ENCODE peak calls at places on chromosomes 3 and 15, in four cellular contexts. A, W, M and F are unnamed samples. For H3K4me1, the result is how much of the 10 kb centered on the place peaks cover.

GRCh38 chr3:119034256-119035013 is at the start of gene IGSF11:
- DNase-seq in A (peak), W (peak), M (no peak), F (peak)

GRCh38 chr3:11349466-11349865 is 77.3 kb downstream of the ATG7 start:
- DNase-seq in A (no peak), W (no peak), M (no peak), F (no peak)

GRCh38 chr3:38996193-38996592 is 55.6 kb downstream of the SCN11A start:
- DNase-seq in A (no peak), W (no peak), M (no peak), F (no peak)

GRCh38 chr3:179318876-179319275 is 4.0 kb upstream of the ZNF639 start:
- DNase-seq in A (no peak), W (no peak), M (no peak), F (no peak)

GRCh38 chr3:62577153-62577552 is 203.8 kb upstream of the FEZF2 start:
- DNase-seq in A (no peak), W (no peak), M (no peak), F (no peak)

GRCh38 chr15:85514413-85514812 is 134.0 kb downstream of the AKAP13 start:
- DNase-seq in A (no peak), W (no peak), M (no peak), F (no peak)

GRCh38 chr3:23086366-23086765 is 116.8 kb upstream of the UBE2E2 start:
- DNase-seq in A (no peak), W (no peak), M (no peak), F (no peak)

GRCh38 chr15:77533986-77534385 is 98.7 kb downstream of the LINGO1 start:
- DNase-seq in A (no peak), W (no peak), M (no peak), F (no peak)

GRCh38 chr3:167700926-167701325 is 33.8 kb downstream of the PDCD10 start:
- DNase-seq in A (no peak), W (no peak), M (no peak), F (no peak)

GRCh38 chr3:187738089-187738399 is 7.2 kb downstream of the BCL6 start:
- DNase-seq in A (no peak), W (no peak), M (no peak), F (no peak)

GRCh38 chr15:69410290-69410874 is 3.8 kb upstream of the KIF23 start:
- DNase-seq in A (no peak), W (no peak), M (no peak), F (no peak)

GRCh38 chr15:62739507-62739906 is 303.0 kb upstream of the TPM1 start:
- DNase-seq in A (no peak), W (no peak), M (no peak), F (no peak)

GRCh38 chr3:64049136-64049535 is 25.8 kb upstream of the PSMD6 start:
- DNase-seq in A (no peak), W (no peak), M (no peak), F (no peak)

GRCh38 chr3:23663661-23664186 is 142.0 kb upstream of the UBE2E1 start:
- DNase-seq in A (no peak), W (no peak), M (no peak), F (no peak)

GRCh38 chr15:48928877-48929538 is 34.7 kb downstream of the SHC4 start:
- DNase-seq in A (no peak), W (no peak), M (no peak), F (no peak)

GRCh38 chr3:189486556-189486955 is 144.6 kb upstream of the TP63 start:
- DNase-seq in A (no peak), W (no peak), M (no peak), F (no peak)

GRCh38 chr15:77208222-77208621 is 137.3 kb upstream of the TSPAN3 start:
- DNase-seq in A (no peak), W (no peak), M (no peak), F (no peak)

GRCh38 chr3:109702252-109702651 is 364.9 kb upstream of the DPPA4 start:
- DNase-seq in A (no peak), W (no peak), M (no peak), F (no peak)

GRCh38 chr3:188979669-188980311 is 192.0 kb upstream of the TPRG1 start:
- DNase-seq in A (no peak), W (no peak), M (no peak), F (no peak)

GRCh38 chr3:60877188-60877587 is 374.1 kb downstream of the FHIT start:
- DNase-seq in A (no peak), W (no peak), M (no peak), F (no peak)

GRCh38 chr3:157176108-157176507 is 16.2 kb upstream of the CCNL1 start:
- DNase-seq in A (no peak), W (no peak), M (no peak), F (no peak)

GRCh38 chr3:50156991-50157493 is 1.9 kb downstream of the SEMA3F start:
- DNase-seq in A (no peak), W (no peak), M (no peak), F (peak)

GRCh38 chr15:82543155-82543554 is 2.9 kb upstream of the RPS17 start:
- DNase-seq in A (no peak), W (no peak), M (peak), F (no peak)

GRCh38 chr3:28575100-28575747 is 226.6 kb upstream of the AZI2 start:
- DNase-seq in A (no peak), W (peak), M (no peak), F (no peak)

GRCh38 chr3:122021811-122022401 is at the start of gene ILDR1:
- DNase-seq in A (no peak), W (no peak), M (no peak), F (peak)

GRCh38 chr3:97823503-97824004 is 1.7 kb downstream of the CRYBG3 start:
- DNase-seq in A (no peak), W (no peak), M (peak), F (no peak)

GRCh38 chr15:62940755-62941361 is 101.7 kb upstream of the TPM1 start:
- DNase-seq in A (no peak), W (no peak), M (peak), F (peak)

GRCh38 chr15:94412979-94413741 is 181.8 kb downstream of the MCTP2 start:
- DNase-seq in A (no peak), W (no peak), M (no peak), F (peak)

GRCh38 chr3:18559323-18559972 is 134.3 kb upstream of the SATB1 start:
- DNase-seq in A (peak), W (peak), M (no peak), F (peak)

GRCh38 chr3:189270248-189270832 is 98.6 kb downstream of the TPRG1 start:
- DNase-seq in A (peak), W (peak), M (no peak), F (peak)

GRCh38 chr3:126329927-126330725 is 27.1 kb downstream of the KLF15 start:
- DNase-seq in A (no peak), W (no peak), M (no peak), F (no peak)

GRCh38 chr15:38496151-38496550 is 42.2 kb downstream of the FAM98B start:
- DNase-seq in A (no peak), W (no peak), M (no peak), F (no peak)

GRCh38 chr3:1561397-1561796 is 468.6 kb downstream of the CNTN6 start:
- DNase-seq in A (no peak), W (no peak), M (no peak), F (no peak)

GRCh38 chr3:51389423-51390183 is 1.5 kb upstream of the RBM15B start:
- DNase-seq in A (peak), W (no peak), M (peak), F (peak)

GRCh38 chr3:99865321-99865720 is 47.7 kb downstream of the CMSS1 start:
- DNase-seq in A (no peak), W (no peak), M (no peak), F (no peak)

GRCh38 chr3:182730675-182731042 is 62.6 kb upstream of the ATP11B start:
- DNase-seq in A (no peak), W (no peak), M (no peak), F (no peak)
- H3K4me1 ChIP-seq in A (under half), W (under half), M (under half), F (under half)

GRCh38 chr15:67652586-67652985 is 110.1 kb downstream of the MAP2K5 start:
- DNase-seq in A (no peak), W (no peak), M (no peak), F (no peak)

GRCh38 chr15:67641453-67641852 is 99.0 kb downstream of the MAP2K5 start:
- DNase-seq in A (no peak), W (no peak), M (no peak), F (no peak)

DNA sequence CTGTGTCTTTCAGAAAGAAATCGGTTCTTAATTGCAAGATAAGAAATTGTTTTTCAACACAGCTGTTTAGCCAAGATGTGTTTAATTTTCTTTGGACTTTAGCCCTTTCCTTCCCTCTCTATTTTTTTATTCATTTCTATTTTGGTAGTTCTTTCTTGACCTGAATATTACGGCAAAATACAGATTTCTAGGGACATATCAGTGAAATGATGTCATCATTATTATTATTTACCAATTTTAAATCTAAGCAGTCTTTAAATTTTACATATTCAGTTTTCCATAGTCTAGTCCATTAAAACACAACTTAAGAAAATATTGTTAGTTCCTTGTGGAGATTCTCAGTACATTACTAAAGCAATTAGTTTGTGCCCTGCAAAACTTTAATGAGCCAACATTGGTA is 104.3 kb downstream of the MAP2K5 start:
- DNase-seq in A (no peak), W (no peak), M (no peak), F (no peak)
- H3K4me1 ChIP-seq in A (under half), W (under half), M (under half), F (under half)

DNA sequence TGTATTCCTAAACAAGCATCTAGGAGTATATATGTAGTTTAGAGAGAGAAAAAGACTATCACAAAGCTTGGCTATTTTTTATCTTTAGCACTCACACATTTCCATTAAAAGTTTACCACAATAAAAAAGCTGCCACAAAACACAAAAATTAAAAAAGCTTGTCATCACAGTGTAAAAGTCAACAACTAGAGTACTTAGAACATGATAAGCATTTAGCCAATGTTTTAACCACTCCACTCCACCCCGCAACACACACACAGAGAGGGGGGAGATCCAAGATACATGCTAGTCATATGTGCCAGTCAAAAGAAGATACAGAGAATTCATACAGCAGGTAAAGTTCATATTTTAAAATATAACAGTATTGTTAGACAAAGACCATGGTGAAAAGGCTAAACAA is 79.7 kb downstream of the STAG1 start:
- DNase-seq in A (no peak), W (no peak), M (no peak), F (no peak)
- H3K4me1 ChIP-seq in A (under half), W (under half), M (under half), F (under half)

GRCh38 chr3:194268659-194269487 is 82.3 kb downstream of the CPN2 start:
- DNase-seq in A (no peak), W (no peak), M (peak), F (no peak)

GRCh38 chr3:194271459-194272035 is 79.6 kb downstream of the CPN2 start:
- DNase-seq in A (no peak), W (no peak), M (no peak), F (no peak)

GRCh38 chr3:194270627-194271458 is 80.3 kb downstream of the CPN2 start:
- DNase-seq in A (no peak), W (no peak), M (peak), F (peak)

GRCh38 chr3:194267744-194268658 is 83.1 kb downstream of the CPN2 start:
- DNase-seq in A (no peak), W (no peak), M (peak), F (no peak)

GRCh38 chr3:194269610-194270145 is 81.5 kb downstream of the CPN2 start:
- DNase-seq in A (no peak), W (no peak), M (peak), F (peak)
- H3K4me1 ChIP-seq in A (under half), W (under half), M (half or more), F (under half)

GRCh38 chr3:152204218-152204617 is 64.5 kb upstream of the MBNL1 start:
- DNase-seq in A (no peak), W (no peak), M (no peak), F (no peak)
- H3K4me1 ChIP-seq in A (half or more), W (under half), M (under half), F (under half)